ENCODE peak calls at places on chromosomes 16 and 17, in nine cellular contexts. S is tibial artery, Q is neural crest cell, C is Calu3, A is psoas muscle, J is K562, Y is colonic mucosa, W is cardiac muscle cell, U is uterus. T is an unnamed sample.

GRCh38 chr16:71573387-71574094 is 3.4 kb downstream of the TAT start:
- DNase-seq in S (no peak), Q (no peak), C (no peak), A (no peak), J (no peak), Y (no peak), W (no peak), U (no peak), T (no peak)

GRCh38 chr17:28765038-28765437 is 21.2 kb downstream of the TRAF4 start:
- DNase-seq in S (no peak), Q (no peak), C (no peak), A (peak), J (no peak), Y (no peak), W (no peak), U (no peak), T (no peak)

GRCh38 chr16:88552815-88553214 is 17.4 kb upstream of the ZC3H18 start:
- DNase-seq in S (no peak), Q (no peak), C (no peak), A (no peak), J (peak), Y (no peak), W (no peak), U (no peak), T (peak)

GRCh38 chr16:13873835-13874438 is 46.0 kb upstream of the ERCC4 start:
- DNase-seq in S (no peak), Q (peak), C (peak), A (no peak), J (no peak), Y (no peak), W (peak), U (no peak), T (no peak)

GRCh38 chr16:67661101-67661661 is 421 bp downstream of the PARD6A start:
- DNase-seq in S (no peak), Q (no peak), C (no peak), A (no peak), J (no peak), Y (no peak), W (peak), U (no peak), T (no peak)

GRCh38 chr17:40953876-40954275 is 12.9 kb downstream of the KRT39 start:
- DNase-seq in S (no peak), Q (no peak), C (peak), A (no peak), J (no peak), Y (no peak), W (no peak), U (no peak), T (no peak)

GRCh38 chr17:53996131-53996530 is 173.4 kb downstream of the KIF2B start:
- DNase-seq in S (no peak), Q (no peak), C (no peak), A (no peak), J (no peak), Y (no peak), W (no peak), U (no peak), T (no peak)

GRCh38 chr16:69918241-69918640 is 32.9 kb upstream of the CLEC18A start:
- DNase-seq in S (no peak), Q (no peak), C (no peak), A (no peak), J (no peak), Y (no peak), W (peak), U (no peak), T (no peak)

GRCh38 chr17:1200440-1200839 is 20.7 kb upstream of the ABR start:
- DNase-seq in S (no peak), Q (no peak), C (no peak), A (no peak), J (no peak), Y (no peak), W (no peak), U (no peak), T (no peak)

GRCh38 chr17:7883781-7884386 is 4.7 kb upstream of the CHD3 start:
- DNase-seq in S (no peak), Q (no peak), C (peak), A (no peak), J (peak), Y (no peak), W (peak), U (no peak), T (peak)

GRCh38 chr16:81500833-81501521 is 56.4 kb downstream of the CMIP start:
- DNase-seq in S (no peak), Q (no peak), C (no peak), A (no peak), J (no peak), Y (no peak), W (peak), U (no peak), T (no peak)

GRCh38 chr17:77465358-77466041 is 324.7 kb downstream of the SEC14L1 start:
- DNase-seq in S (peak), Q (no peak), C (peak), A (no peak), J (no peak), Y (peak), W (peak), U (no peak), T (peak)

GRCh38 chr17:44356241-44356640 is 7.4 kb downstream of the FAM171A2 start:
- DNase-seq in S (no peak), Q (no peak), C (peak), A (no peak), J (peak), Y (no peak), W (no peak), U (no peak), T (no peak)

GRCh38 chr16:52957199-52957598 is 95.5 kb downstream of the CHD9NB start:
- DNase-seq in S (no peak), Q (no peak), C (no peak), A (no peak), J (no peak), Y (no peak), W (no peak), U (no peak), T (no peak)

GRCh38 chr17:57009737-57010445 is 32.0 kb downstream of the SCPEP1 start:
- DNase-seq in S (peak), Q (peak), C (peak), A (peak), J (peak), Y (peak), W (peak), U (peak), T (peak)

GRCh38 chr16:25256821-25257503 is 683 bp downstream of the ZKSCAN2 start:
- DNase-seq in S (no peak), Q (peak), C (peak), A (no peak), J (peak), Y (peak), W (peak), U (no peak), T (peak)

GRCh38 chr17:35849469-35850348 is 19.0 kb downstream of the HEATR9 start:
- DNase-seq in S (no peak), Q (peak), C (peak), A (no peak), J (peak), Y (peak), W (peak), U (no peak), T (peak)

GRCh38 chr17:68807998-68808772 is 147.0 kb downstream of the ABCA8 start:
- DNase-seq in S (no peak), Q (no peak), C (no peak), A (no peak), J (no peak), Y (no peak), W (no peak), U (no peak), T (no peak)

GRCh38 chr17:79915850-79916430 is 76.7 kb upstream of the CBX4 start:
- DNase-seq in S (no peak), Q (no peak), C (peak), A (peak), J (peak), Y (peak), W (peak), U (no peak), T (no peak)

GRCh38 chr16:46812781-46813555 is 18.0 kb downstream of the C16orf87 start:
- DNase-seq in S (no peak), Q (no peak), C (no peak), A (no peak), J (no peak), Y (no peak), W (no peak), U (no peak), T (no peak)

GRCh38 chr16:57427307-57427706 is 19.9 kb downstream of the CIAPIN1 start:
- DNase-seq in S (no peak), Q (no peak), C (no peak), A (no peak), J (no peak), Y (no peak), W (no peak), U (no peak), T (no peak)

GRCh38 chr17:66923881-66924280 is 40.6 kb upstream of the CACNG4 start:
- DNase-seq in S (no peak), Q (no peak), C (no peak), A (no peak), J (no peak), Y (no peak), W (no peak), U (no peak), T (no peak)

GRCh38 chr16:4172070-4172469 is 55.8 kb upstream of the ADCY9 start:
- DNase-seq in S (no peak), Q (no peak), C (no peak), A (no peak), J (no peak), Y (no peak), W (no peak), U (no peak), T (no peak)

GRCh38 chr17:1169471-1169908 is 10.3 kb downstream of the ABR start:
- DNase-seq in S (no peak), Q (no peak), C (no peak), A (no peak), J (no peak), Y (no peak), W (no peak), U (no peak), T (no peak)

GRCh38 chr16:78385406-78385805 is 286.0 kb downstream of the WWOX start:
- DNase-seq in S (no peak), Q (no peak), C (no peak), A (no peak), J (no peak), Y (no peak), W (no peak), U (no peak), T (no peak)

GRCh38 chr16:20114356-20114755 is 40.7 kb upstream of the GPR139 start:
- DNase-seq in S (no peak), Q (no peak), C (peak), A (no peak), J (no peak), Y (no peak), W (no peak), U (no peak), T (no peak)

GRCh38 chr16:1981398-1981836 is at the start of gene NOXO1:
- DNase-seq in S (no peak), Q (no peak), C (peak), A (no peak), J (no peak), Y (peak), W (no peak), U (no peak), T (peak)

GRCh38 chr17:35404360-35404759 is 27.9 kb downstream of the SLFN12 start:
- DNase-seq in S (no peak), Q (no peak), C (no peak), A (no peak), J (no peak), Y (no peak), W (peak), U (no peak), T (no peak)

GRCh38 chr17:81517339-81518112 is 4.9 kb upstream of the ACTG1 start:
- DNase-seq in S (no peak), Q (no peak), C (no peak), A (peak), J (no peak), Y (peak), W (no peak), U (peak), T (peak)

GRCh38 chr17:3979276-3979583 is 15.0 kb upstream of the ATP2A3 start:
- DNase-seq in S (no peak), Q (no peak), C (no peak), A (peak), J (no peak), Y (no peak), W (no peak), U (no peak), T (no peak)

GRCh38 chr17:21300601-21301571 is 16.4 kb downstream of the MAP2K3 start:
- DNase-seq in S (no peak), Q (no peak), C (no peak), A (no peak), J (peak), Y (no peak), W (no peak), U (no peak), T (peak)

GRCh38 chr17:68840073-68840472 is 115.1 kb downstream of the ABCA8 start:
- DNase-seq in S (no peak), Q (no peak), C (no peak), A (peak), J (no peak), Y (no peak), W (no peak), U (no peak), T (no peak)

GRCh38 chr16:1256874-1257322 is 1.0 kb downstream of the TPSD1 start:
- DNase-seq in S (no peak), Q (no peak), C (no peak), A (peak), J (no peak), Y (no peak), W (no peak), U (no peak), T (no peak)

GRCh38 chr17:78717431-78717980 is 64.6 kb downstream of the CYTH1 start:
- DNase-seq in S (no peak), Q (no peak), C (peak), A (no peak), J (no peak), Y (no peak), W (peak), U (peak), T (no peak)

DNA sequence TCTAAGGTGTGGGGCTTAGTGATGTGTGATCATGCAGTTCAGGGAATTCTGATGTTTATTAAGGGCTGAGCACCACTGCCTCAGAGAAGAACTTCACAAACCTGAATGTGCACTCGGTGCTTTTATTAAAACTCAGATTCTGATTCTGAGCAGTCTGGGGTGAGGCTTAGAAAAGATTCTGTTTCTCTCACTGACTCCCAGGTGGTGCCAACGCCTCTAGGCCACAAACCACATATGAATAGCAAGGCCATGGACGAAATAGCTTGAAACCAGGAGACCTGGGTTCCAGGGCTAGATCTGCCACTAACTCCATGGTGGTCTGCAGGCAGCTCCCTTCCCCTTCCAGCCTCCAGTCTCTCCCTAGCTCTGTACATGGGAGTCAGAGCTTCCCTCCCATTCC is 169.1 kb downstream of the HS3ST3B1 start:
- DNase-seq in S (no peak), Q (no peak), C (no peak), A (no peak), J (no peak), Y (no peak), W (no peak), U (no peak), T (no peak)
- TF ChIP-seq CTCF in S (no peak), Q (no peak), C (no peak), A (no peak), J (no peak), Y (no peak), W (no peak), U (no peak), T (no peak)

GRCh38 chr17:38868095-38868967 is 1.5 kb upstream of the LASP1 start:
- DNase-seq in S (peak), Q (no peak), C (peak), A (peak), J (no peak), Y (peak), W (peak), U (peak), T (peak)

GRCh38 chr17:38867179-38867994 is 2.5 kb upstream of the LASP1 start:
- DNase-seq in S (peak), Q (peak), C (peak), A (no peak), J (peak), Y (peak), W (peak), U (peak), T (no peak)

GRCh38 chr17:38868968-38869646 is 751 bp upstream of the LASP1 start:
- DNase-seq in S (peak), Q (peak), C (peak), A (peak), J (peak), Y (peak), W (peak), U (peak), T (peak)

GRCh38 chr17:38861399-38861843 is 7.9 kb upstream of the RPL23 start:
- DNase-seq in S (no peak), Q (no peak), C (peak), A (no peak), J (no peak), Y (no peak), W (no peak), U (no peak), T (peak)

GRCh38 chr17:38864636-38865398 is 5.0 kb upstream of the LASP1 start:
- DNase-seq in S (no peak), Q (no peak), C (no peak), A (no peak), J (no peak), Y (no peak), W (peak), U (no peak), T (no peak)
- TF ChIP-seq CTCF in S (no peak), Q (peak), C (peak), A (no peak), J (peak), Y (no peak), W (peak), U (no peak), T (no peak)

DNA sequence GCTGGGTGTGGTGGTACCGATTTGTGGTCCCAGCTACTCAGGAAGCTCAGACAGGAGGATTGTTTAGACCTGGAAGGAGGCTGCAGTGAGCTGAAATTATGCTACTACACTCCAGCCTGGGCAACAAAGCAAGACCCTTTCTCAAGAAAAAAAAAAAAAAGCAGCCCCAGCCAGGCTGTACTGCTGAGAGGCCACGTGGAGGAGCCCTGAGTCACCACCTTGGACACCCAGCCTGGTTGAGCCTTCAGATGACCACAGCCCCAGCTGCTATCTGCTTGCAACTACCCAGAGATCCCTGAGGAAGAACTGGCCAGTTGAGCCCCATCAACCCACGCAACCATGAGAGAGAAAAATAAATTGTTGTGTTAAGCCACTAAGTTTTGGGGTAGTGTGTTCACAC is 23.6 kb upstream of the GPRC5C start:
- DNase-seq in S (no peak), Q (no peak), C (peak), A (peak), J (peak), Y (no peak), W (peak), U (no peak), T (no peak)
- TF ChIP-seq CTCF in S (no peak), Q (no peak), C (no peak), A (no peak), J (peak), Y (no peak), W (peak), U (no peak), T (peak)

GRCh38 chr17:76034433-76035185 is 7.5 kb upstream of the EVPL start:
- DNase-seq in S (no peak), Q (no peak), C (no peak), A (no peak), J (no peak), Y (no peak), W (no peak), U (no peak), T (no peak)

GRCh38 chr17:76036497-76037380 is 9.6 kb upstream of the EVPL start:
- DNase-seq in S (no peak), Q (no peak), C (no peak), A (no peak), J (no peak), Y (no peak), W (no peak), U (peak), T (no peak)

GRCh38 chr17:76033139-76033538 is 6.0 kb upstream of the EVPL start:
- DNase-seq in S (no peak), Q (no peak), C (no peak), A (no peak), J (no peak), Y (no peak), W (no peak), U (no peak), T (no peak)

GRCh38 chr17:76032780-76033108 is 5.6 kb upstream of the EVPL start:
- DNase-seq in S (no peak), Q (no peak), C (no peak), A (no peak), J (no peak), Y (no peak), W (no peak), U (no peak), T (no peak)

DNA sequence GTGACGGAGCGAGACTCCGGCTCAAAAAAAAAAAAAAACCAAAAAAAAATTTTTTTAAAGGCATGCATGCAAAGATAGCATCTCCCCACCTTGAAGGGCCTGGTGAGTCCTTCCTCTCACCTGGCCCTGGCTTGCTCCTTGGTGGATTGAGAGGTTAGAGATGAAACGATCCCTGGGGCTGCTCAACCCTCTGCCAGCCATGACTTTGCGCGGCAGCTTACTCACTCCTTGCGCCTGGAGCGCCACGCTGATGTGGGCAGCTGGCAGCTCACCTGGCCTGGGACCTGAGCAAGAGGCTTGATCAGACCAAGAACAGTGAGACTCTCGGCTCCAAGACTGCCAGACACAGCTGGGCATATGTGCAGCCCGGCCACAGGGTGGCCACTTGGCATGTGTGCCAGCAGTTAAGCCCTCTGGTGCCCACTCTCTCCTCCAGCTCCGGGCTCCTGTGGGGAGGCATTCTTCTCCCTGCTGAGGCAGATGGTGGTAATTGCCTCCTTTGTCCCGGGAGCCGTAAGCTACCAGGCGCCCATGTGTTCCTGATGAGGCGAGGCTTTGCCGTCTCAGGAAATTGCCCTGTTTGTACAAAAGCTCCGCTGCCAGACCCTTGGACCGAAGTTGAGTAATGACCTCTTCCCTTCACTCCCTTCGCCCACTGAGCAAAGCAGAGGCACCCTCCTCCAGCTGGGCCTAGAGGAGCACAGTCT is 5.1 kb upstream of the EVPL start:
- DNase-seq in S (no peak), Q (no peak), C (peak), A (no peak), J (no peak), Y (no peak), W (no peak), U (no peak), T (no peak)
- TF ChIP-seq CTCF in S (no peak), Q (no peak), C (no peak), A (no peak), J (no peak), Y (no peak), W (no peak), U (no peak), T (no peak)

DNA sequence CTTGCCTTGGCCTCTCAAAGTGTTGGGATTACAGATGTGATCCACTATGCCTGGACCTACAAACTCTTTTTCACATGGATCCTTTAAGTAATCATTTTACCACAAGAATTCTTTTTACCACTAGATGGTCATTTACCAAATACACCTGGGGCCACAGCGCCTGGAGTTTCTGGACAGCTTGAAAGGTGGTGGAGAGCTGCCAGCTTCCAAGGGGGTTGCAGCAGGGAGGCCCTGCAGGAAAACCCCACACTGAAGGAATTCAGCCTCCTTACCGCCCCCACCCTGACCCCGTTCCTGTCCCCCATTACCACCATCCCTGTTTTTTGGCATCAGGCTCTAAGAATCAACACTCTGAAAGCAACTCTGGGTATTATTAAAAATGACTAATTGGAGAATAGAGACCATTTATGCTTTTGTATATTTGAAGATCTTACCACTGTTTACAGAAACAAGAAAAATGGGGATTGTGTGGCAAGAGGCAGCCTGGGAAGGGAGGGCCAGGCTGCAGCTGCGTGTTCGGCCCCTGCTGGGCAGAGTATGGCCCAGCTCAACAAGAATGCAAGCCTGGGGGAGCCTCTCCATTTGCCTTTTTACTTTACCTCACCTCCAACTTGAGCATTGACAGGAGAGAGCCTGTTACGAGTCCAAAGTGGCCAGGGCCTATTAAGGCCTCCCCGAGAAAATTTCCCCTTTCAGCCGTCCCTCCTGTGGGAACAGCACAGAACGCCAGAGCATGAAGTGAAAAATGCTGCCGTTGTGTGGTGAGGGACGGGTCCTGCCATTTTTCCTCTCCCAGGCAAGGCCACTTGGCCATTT is 209.9 kb downstream of the ZFHX3 start:
- DNase-seq in S (no peak), Q (no peak), C (no peak), A (no peak), J (no peak), Y (no peak), W (no peak), U (no peak), T (no peak)
- TF ChIP-seq CTCF in S (peak), Q (peak), C (no peak), A (no peak), J (no peak), Y (no peak), W (no peak), U (no peak), T (no peak)